ENCODE peak calls at places on chromosomes 5 and 9, in six cellular contexts. G, N, C, J, R and Y are unnamed samples.
A peak's percentile ranks its signal among the peaks of the same experiment; 100 is the strongest.

GRCh38 chr5:168784449-168784848 is 205.3 kb upstream of the PANK3 start:
- DNase-seq in N (no peak), R (no peak), G (no peak), C (no peak), J (no peak), Y (no peak)

GRCh38 chr9:103997861-103998370 is 96.2 kb upstream of the SMC2 start:
- DNase-seq in J (no peak), N (no peak), G (no peak), C (no peak), R (no peak), Y (no peak)

GRCh38 chr9:93194584-93194983 is 10.6 kb downstream of the WNK2 start:
- DNase-seq in J (no peak), R (no peak), G (no peak), C (no peak), N (no peak), Y (no peak)

GRCh38 chr9:14222149-14222835 is 91.6 kb downstream of the NFIB start:
- DNase-seq in J (no peak), C (no peak), N (no peak), G (no peak), R (no peak), Y (no peak)

GRCh38 chr9:93224591-93224990 is 40.7 kb downstream of the WNK2 start:
- DNase-seq in N (no peak), J (no peak), R (peak; percentile 91), C (peak; percentile 29), G (no peak), Y (peak; percentile 93)

GRCh38 chr5:167587768-167588167 is 703.7 kb upstream of the WWC1 start:
- DNase-seq in J (peak; percentile 54), N (peak; percentile 50), C (peak; percentile 5), R (no peak), G (peak; percentile 47), Y (no peak)

GRCh38 chr5:32506251-32506661 is 61.7 kb upstream of the ZFR start:
- DNase-seq in J (peak; percentile 53), N (peak; percentile 47), R (no peak), G (no peak), C (no peak), Y (no peak)

GRCh38 chr9:119963798-119964372 is 594.6 kb upstream of the BRINP1 start:
- DNase-seq in N (peak; percentile 92), C (peak; percentile 92), J (peak; percentile 95), R (no peak), G (peak; percentile 98), Y (peak; percentile 53)

GRCh38 chr9:134723037-134723436 is 81.4 kb downstream of the COL5A1 start:
- DNase-seq in N (no peak), C (no peak), G (no peak), J (no peak), R (no peak), Y (no peak)

GRCh38 chr9:33439731-33440130 is 7.7 kb downstream of the AQP3 start:
- DNase-seq in R (no peak), G (no peak), J (peak; percentile 66), C (no peak), N (no peak), Y (no peak)

GRCh38 chr9:37486616-37487544 is 1.1 kb downstream of the POLR1E start:
- DNase-seq in N (peak; percentile 95), G (peak; percentile 97), J (peak; percentile 98), C (no peak), R (no peak), Y (peak; percentile 48)

GRCh38 chr5:68231414-68232076 is 16.0 kb downstream of the PIK3R1 start:
- DNase-seq in J (no peak), C (no peak), N (no peak), R (no peak), G (no peak), Y (no peak)
- H3K27ac ChIP-seq in J (no peak overlapping the region), C (no peak overlapping the region), N (no peak overlapping the region), R (no peak overlapping the region), G (no peak overlapping the region), Y (no peak overlapping the region)

DNA sequence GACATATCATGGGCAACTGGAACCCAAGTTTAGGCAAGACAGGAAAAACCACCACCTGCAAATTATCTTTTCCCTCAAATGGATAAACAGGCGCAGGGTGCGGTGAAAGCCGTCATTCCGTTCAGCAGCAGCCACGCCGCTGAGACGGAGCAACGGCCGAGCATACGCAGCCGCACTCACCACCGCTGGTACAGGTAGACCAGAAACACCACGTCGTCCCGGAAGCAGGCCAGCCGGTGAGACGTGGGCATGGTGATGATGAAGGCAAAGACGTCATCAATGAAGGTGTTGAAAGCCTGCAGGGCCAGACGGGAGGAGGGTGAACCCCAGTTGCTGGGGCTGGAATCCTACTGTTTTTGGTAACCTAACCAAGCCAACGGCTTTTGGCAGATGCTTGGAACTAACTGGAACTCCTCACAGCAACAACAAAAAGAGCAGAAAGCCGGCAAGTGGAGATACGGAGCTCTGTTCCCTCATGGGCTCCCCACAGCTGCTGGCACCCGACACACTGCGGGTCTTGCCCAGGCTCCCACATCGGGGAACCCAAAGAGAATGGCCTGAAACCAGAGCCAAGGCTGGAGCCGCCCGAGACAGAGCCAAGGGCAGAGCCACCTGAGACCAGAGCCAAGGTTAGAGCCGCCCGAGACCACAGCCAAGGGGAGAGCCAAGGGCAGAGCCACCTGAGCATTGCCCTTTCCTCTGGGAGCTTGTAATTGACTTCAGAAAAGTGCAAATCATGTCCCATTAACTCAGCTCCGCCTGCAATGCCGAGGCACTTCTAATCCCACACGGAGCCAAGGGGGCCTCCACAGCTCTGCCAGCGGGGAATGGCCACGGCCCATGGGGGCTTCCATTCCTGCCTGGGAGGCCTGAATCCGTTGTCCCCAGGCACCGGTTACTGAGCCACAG is 24.2 kb downstream of the CLPTM1L start:
- DNase-seq in J (no peak), G (no peak), N (no peak), R (peak; percentile 67), C (no peak), Y (no peak)
- H3K27ac ChIP-seq in J (no peak overlapping the region), G (no peak overlapping the region), N (no peak overlapping the region), R (no peak overlapping the region), C (no peak overlapping the region), Y (no peak overlapping the region)

DNA sequence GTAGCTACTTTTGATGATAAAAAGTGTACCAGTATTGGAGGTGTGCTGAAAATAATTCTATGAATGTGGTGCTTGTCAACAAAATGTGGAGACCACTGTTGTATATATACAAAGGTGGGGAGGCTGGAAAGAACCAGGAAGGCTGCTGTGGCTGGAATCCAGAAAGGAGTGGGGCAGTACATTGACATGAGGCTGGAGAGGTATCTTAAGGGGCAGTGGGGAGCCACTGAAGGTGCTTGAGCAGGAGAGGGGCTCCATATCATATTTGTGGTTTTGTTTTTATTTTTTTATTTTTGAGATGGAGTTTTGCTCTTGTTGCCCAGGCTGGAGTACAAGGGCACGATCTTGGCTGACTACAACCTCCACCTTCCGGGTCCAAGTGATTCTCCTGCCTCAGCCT is 87.9 kb upstream of the NEURL1B start:
- DNase-seq in R (peak; percentile 23), C (no peak), G (no peak), N (no peak), J (no peak), Y (no peak)
- H3K27ac ChIP-seq in R (no peak overlapping the region), C (no peak overlapping the region), G (no peak overlapping the region), N (no peak overlapping the region), J (no peak overlapping the region), Y (no peak overlapping the region)

GRCh38 chr9:20725675-20726074 is 41.6 kb downstream of the FOCAD start:
- DNase-seq in J (no peak), N (no peak), R (no peak), G (no peak), C (no peak), Y (no peak)
- H3K27ac ChIP-seq in J (no peak overlapping the region), N (no peak overlapping the region), R (no peak overlapping the region), G (no peak overlapping the region), C (no peak overlapping the region), Y (no peak overlapping the region)

DNA sequence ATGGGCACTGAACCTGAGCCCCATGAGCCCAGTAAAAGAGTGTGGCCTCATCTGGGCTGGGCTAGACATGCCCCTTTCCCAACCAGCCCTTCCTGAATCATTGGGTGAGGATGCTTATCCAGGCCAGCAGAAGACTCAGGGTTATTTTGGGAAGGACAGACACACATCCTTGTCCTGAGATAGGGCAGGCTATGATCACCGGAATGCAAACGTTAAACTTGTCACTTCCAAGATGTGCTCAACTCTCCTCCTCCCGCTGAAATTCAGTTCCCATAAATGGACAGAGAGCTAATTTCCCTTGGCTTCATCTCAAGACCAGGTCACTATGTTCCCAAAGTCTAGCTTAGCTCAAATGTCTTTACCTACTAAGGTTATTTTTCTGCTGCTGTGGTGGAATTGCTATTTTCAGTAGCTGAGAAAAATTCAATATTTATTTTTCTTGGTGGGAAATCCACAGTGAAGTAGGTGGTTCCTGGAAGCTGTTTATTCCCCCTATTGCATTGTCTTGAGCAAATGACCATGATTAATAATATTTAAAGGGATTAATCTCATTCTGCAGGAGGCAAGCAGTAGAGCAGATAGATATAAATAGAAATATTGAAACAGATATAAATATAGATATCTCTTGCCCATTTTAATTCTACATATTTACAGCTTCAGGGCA is 70.0 kb downstream of the NXNL2 start:
- DNase-seq in R (no peak), J (no peak), C (no peak), N (no peak), G (peak; percentile 30), Y (no peak)
- H3K27ac ChIP-seq in R (no peak overlapping the region), J (no peak overlapping the region), C (no peak overlapping the region), N (no peak overlapping the region), G (no peak overlapping the region), Y (no peak overlapping the region)

DNA sequence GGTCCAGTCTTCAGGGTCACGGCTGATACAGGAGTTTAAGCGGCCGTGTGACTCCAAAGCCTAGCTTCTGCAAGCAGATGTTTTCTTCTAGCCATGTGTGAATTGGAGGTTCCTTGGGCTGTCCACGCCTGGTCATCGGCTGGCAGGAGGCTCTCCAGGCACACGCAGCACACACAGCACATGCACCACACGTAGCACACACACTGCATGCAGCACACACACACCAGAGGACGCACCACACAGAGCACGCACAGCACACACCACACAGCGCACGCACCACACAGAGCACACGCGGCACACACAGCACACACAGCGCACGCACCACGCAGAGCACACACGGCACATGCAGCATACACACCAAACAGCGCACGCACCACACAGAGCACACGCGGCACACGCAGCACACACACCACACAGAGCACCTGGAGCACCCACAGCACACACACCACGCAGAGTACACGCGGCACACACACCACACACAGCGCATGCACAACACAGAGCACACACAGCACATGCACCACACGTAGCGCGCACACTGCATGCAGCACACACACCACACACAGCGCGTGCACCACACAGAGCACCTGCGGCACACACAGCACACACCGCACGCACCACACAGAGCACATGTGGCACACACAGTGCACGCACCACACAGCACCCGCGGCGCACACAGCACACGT is 234.3 kb downstream of the FANCC start:
- DNase-seq in C (no peak), J (no peak), N (no peak), R (no peak), G (no peak), Y (no peak)
- H3K27ac ChIP-seq in C (no peak overlapping the region), J (no peak overlapping the region), N (no peak overlapping the region), R (no peak overlapping the region), G (no peak overlapping the region), Y (no peak overlapping the region)